ENCODE peak calls at places on chromosomes 7 and 10, in seven cellular contexts. I, Q, K, V, B, F and S are unnamed samples.

GRCh38 chr10:62083868-62084267 is 182.4 kb downstream of the ARID5B start:
- DNase-seq in I (peak; percentile 58), Q (peak; percentile 89), K (no peak), V (peak; percentile 76), B (no peak), F (peak; percentile 89), S (no peak)

GRCh38 chr10:28692050-28692449 is 14.7 kb downstream of the BAMBI start:
- DNase-seq in I (no peak), Q (no peak), K (no peak), V (no peak), B (no peak), F (no peak), S (no peak)

GRCh38 chr10:103612462-103613365 is 119.2 kb downstream of the NEURL1 start:
- DNase-seq in I (no peak), Q (peak; percentile 95), K (no peak), V (peak; percentile 82), B (no peak), F (no peak), S (no peak)

GRCh38 chr10:81876253-81876731 is 1.3 kb downstream of the NRG3 start:
- DNase-seq in I (peak; percentile 26), Q (no peak), K (no peak), V (no peak), B (peak; percentile 78), F (no peak), S (peak; percentile 72)

GRCh38 chr10:31157125-31157983 is 125.7 kb upstream of the ZNF438 start:
- DNase-seq in I (peak; percentile 32), Q (peak; percentile 85), K (no peak), V (peak; percentile 91), B (no peak), F (no peak), S (no peak)

GRCh38 chr7:113796557-113796956 is 122.3 kb downstream of the PPP1R3A start:
- DNase-seq in I (no peak), Q (peak; percentile 67), K (no peak), V (peak; percentile 92), B (no peak), F (peak; percentile 75), S (peak; percentile 13)

GRCh38 chr7:12623885-12624498 is 53.5 kb downstream of the SCIN start:
- DNase-seq in I (peak; percentile 24), Q (peak; percentile 60), K (no peak), V (peak; percentile 17), B (no peak), F (peak; percentile 17), S (peak; percentile 61)

GRCh38 chr10:59227136-59227673 is 50.8 kb downstream of the PHYHIPL start:
- DNase-seq in I (no peak), Q (no peak), K (no peak), V (no peak), B (peak; percentile 13), F (no peak), S (peak; percentile 40)

GRCh38 chr10:43598447-43598846 is 7.8 kb upstream of the ZNF485 start:
- DNase-seq in I (peak; percentile 37), Q (peak; percentile 49), K (no peak), V (peak; percentile 16), B (no peak), F (no peak), S (no peak)

GRCh38 chr10:583433-583832 is 106.0 kb downstream of the DIP2C start:
- DNase-seq in I (no peak), Q (no peak), K (no peak), V (no peak), B (no peak), F (no peak), S (no peak)

GRCh38 chr7:23470290-23471089 is at the start of gene IGF2BP3:
- DNase-seq in I (peak; percentile 94), Q (peak; percentile 92), K (peak; percentile 93), V (peak; percentile 95), B (peak; percentile 97), F (peak; percentile 90), S (peak; percentile 97)

GRCh38 chr7:140059288-140060242 is 3.2 kb downstream of the PARP12 start:
- DNase-seq in I (peak; percentile 66), Q (peak; percentile 94), K (no peak), V (peak; percentile 96), B (no peak), F (peak; percentile 87), S (no peak)

GRCh38 chr7:16765436-16765859 is 11.9 kb downstream of the TSPAN13 start:
- DNase-seq in I (no peak), Q (no peak), K (no peak), V (no peak), B (no peak), F (no peak), S (no peak)

GRCh38 chr7:110909102-110909501 is 181.8 kb upstream of the LRRN3 start:
- DNase-seq in I (no peak), Q (no peak), K (no peak), V (no peak), B (no peak), F (no peak), S (no peak)

GRCh38 chr10:128097783-128098182 is 28.4 kb downstream of the MKI67 start:
- DNase-seq in I (no peak), Q (peak; percentile 14), K (no peak), V (peak; percentile 39), B (no peak), F (no peak), S (no peak)

GRCh38 chr7:116426428-116427156 is 72.9 kb upstream of the CAV2 start:
- DNase-seq in I (peak; percentile 79), Q (peak; percentile 88), K (no peak), V (peak; percentile 87), B (no peak), F (peak; percentile 76), S (no peak)

GRCh38 chr7:6709808-6710207 is 3.1 kb upstream of the ZNF12 start:
- DNase-seq in I (no peak), Q (no peak), K (peak; percentile 34), V (no peak), B (no peak), F (no peak), S (peak; percentile 13)

GRCh38 chr10:120614685-120615084 is 157.7 kb downstream of the PLPP4 start:
- DNase-seq in I (no peak), Q (no peak), K (no peak), V (peak; percentile 48), B (no peak), F (no peak), S (no peak)

GRCh38 chr7:156780724-156781455 is 112.1 kb downstream of the LMBR1 start:
- DNase-seq in I (no peak), Q (no peak), K (peak; percentile 51), V (no peak), B (no peak), F (no peak), S (no peak)

GRCh38 chr7:148901178-148901577 is 17.1 kb upstream of the EZH2 start:
- DNase-seq in I (no peak), Q (no peak), K (no peak), V (no peak), B (no peak), F (peak; percentile 88), S (no peak)
- H3K4me3 ChIP-seq in I (no peak overlapping the region), Q (no peak overlapping the region), K (no peak overlapping the region), V (no peak overlapping the region), B (no peak overlapping the region), F (no peak overlapping the region), S (no peak overlapping the region)

DNA sequence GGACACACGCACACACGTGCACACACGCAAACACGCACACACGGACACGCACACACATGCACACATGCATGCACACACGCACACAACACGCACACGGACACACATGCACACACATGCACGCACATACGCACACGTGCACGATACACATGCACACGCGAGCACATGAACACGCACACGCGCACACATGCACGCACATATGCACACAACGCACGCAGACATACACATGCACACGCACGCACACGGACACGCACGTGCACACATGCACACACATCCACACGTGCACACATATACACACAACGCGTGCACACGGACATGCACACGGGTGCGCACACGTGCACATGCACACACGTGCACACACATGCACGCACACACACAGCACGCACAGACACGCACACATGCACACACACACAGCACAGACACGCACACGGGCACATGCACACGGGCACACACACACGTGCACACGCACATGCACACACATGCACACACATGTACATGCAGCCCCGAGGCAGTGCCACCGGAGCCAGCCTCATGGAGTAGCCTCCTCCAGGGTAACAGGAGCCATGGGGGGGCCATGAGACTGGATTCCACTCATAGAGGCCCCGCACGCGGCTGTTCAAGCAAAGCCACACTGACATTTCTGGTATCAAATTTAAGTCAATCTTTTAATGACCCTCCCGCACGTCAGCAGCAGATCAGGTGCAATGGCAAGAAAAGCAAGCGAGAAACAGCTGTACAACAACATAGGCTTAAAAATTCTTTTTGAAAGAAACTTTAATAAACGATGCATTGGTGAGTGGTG is 17.2 kb upstream of the GPER1 start:
- DNase-seq in I (no peak), Q (no peak), K (peak; percentile 50), V (no peak), B (no peak), F (no peak), S (no peak)
- H2AFZ ChIP-seq in I (no peak overlapping the region), Q (no peak overlapping the region), K (no peak overlapping the region), V (no peak overlapping the region), B (no peak overlapping the region), F (no peak overlapping the region), S (no peak overlapping the region)

GRCh38 chr7:3064077-3064476 is 20.4 kb upstream of the CARD11 start:
- DNase-seq in I (no peak), Q (no peak), K (no peak), V (no peak), B (no peak), F (no peak), S (no peak)

GRCh38 chr7:3066506-3066905 is 22.8 kb upstream of the CARD11 start:
- DNase-seq in I (no peak), Q (no peak), K (no peak), V (no peak), B (no peak), F (no peak), S (no peak)

GRCh38 chr7:3067193-3067592 is 23.5 kb upstream of the CARD11 start:
- DNase-seq in I (no peak), Q (no peak), K (no peak), V (peak; percentile 37), B (no peak), F (no peak), S (no peak)

GRCh38 chr7:3065724-3066143 is 22.1 kb upstream of the CARD11 start:
- DNase-seq in I (peak; percentile 31), Q (peak; percentile 7), K (peak; percentile 60), V (peak; percentile 13), B (peak; percentile 64), F (no peak), S (peak; percentile 91)

GRCh38 chr7:3063016-3063753 is 19.5 kb upstream of the CARD11 start:
- DNase-seq in I (no peak), Q (no peak), K (no peak), V (no peak), B (no peak), F (no peak), S (no peak)
- H3K4me3 ChIP-seq in I (no peak overlapping the region), Q (no peak overlapping the region), K (no peak overlapping the region), V (no peak overlapping the region), B (no peak overlapping the region), F (no peak overlapping the region), S (no peak overlapping the region)

GRCh38 chr10:3090388-3090787 is 23.0 kb downstream of the PFKP start:
- DNase-seq in I (no peak), Q (no peak), K (no peak), V (peak; percentile 23), B (no peak), F (no peak), S (no peak)

GRCh38 chr10:3091921-3092320 is 24.6 kb downstream of the PFKP start:
- DNase-seq in I (no peak), Q (no peak), K (no peak), V (no peak), B (no peak), F (no peak), S (no peak)

GRCh38 chr10:3090914-3091313 is 23.6 kb downstream of the PFKP start:
- DNase-seq in I (peak; percentile 66), Q (peak; percentile 76), K (no peak), V (peak; percentile 79), B (peak; percentile 48), F (peak; percentile 78), S (peak; percentile 54)

GRCh38 chr10:3093996-3094395 is 26.6 kb downstream of the PFKP start:
- DNase-seq in I (no peak), Q (no peak), K (no peak), V (no peak), B (no peak), F (no peak), S (no peak)

GRCh38 chr10:3091346-3091787 is 24.0 kb downstream of the PFKP start:
- DNase-seq in I (peak; percentile 67), Q (peak; percentile 89), K (no peak), V (peak; percentile 96), B (no peak), F (peak; percentile 98), S (no peak)
- H2AFZ ChIP-seq in I (no peak overlapping the region), Q (no peak overlapping the region), K (no peak overlapping the region), V (no peak overlapping the region), B (no peak overlapping the region), F (no peak overlapping the region), S (no peak overlapping the region)